ENCODE peak calls at places on chromosome 16, in eight cellular contexts. F is adrenal gland, M is heart right ventricle, X is IMR-90, B is OCI-LY7, G is endodermal cell, I is pancreas, P is fibroblast of lung. K is an unnamed sample. For H3K4me1 and H3K36me3, the result is how much of the 10 kb centered on the place peaks cover.

GRCh38 chr16:73057369-73058210 is 9.7 kb upstream of the ZFHX3 start:
- DNase-seq in G (peak), B (peak), P (no peak), M (no peak), I (no peak), F (peak), X (no peak), K (no peak)

GRCh38 chr16:67774457-67774853 is 31.9 kb downstream of the RANBP10 start:
- DNase-seq in M (no peak), I (no peak), G (no peak), P (no peak), F (no peak), X (no peak), B (no peak), K (no peak)

GRCh38 chr16:30637952-30638351 is 12.8 kb upstream of the PRR14 start:
- DNase-seq in P (peak), G (peak), B (peak), M (no peak), X (peak), I (no peak), F (no peak), K (no peak)

GRCh38 chr16:5042574-5043171 is 8.9 kb upstream of the NAGPA start:
- DNase-seq in X (peak), B (no peak), G (peak), M (no peak), I (no peak), P (no peak), F (no peak), K (no peak)

GRCh38 chr16:48024042-48024441 is 131.8 kb downstream of the ABCC12 start:
- DNase-seq in M (no peak), G (no peak), I (no peak), F (no peak), P (no peak), B (no peak), X (no peak), K (no peak)

GRCh38 chr16:735982-736453 is 4.8 kb downstream of the CIAO3 start:
- DNase-seq in G (no peak), M (no peak), P (no peak), B (no peak), X (no peak), F (no peak), I (no peak), K (no peak)

GRCh38 chr16:81616321-81617020 is 162.6 kb upstream of the PLCG2 start:
- DNase-seq in I (no peak), X (peak), P (peak), F (peak), B (peak), M (peak), G (peak), K (peak)

GRCh38 chr16:57998484-57998883 is 2.0 kb downstream of the ZNF319 start:
- DNase-seq in G (peak), F (no peak), B (no peak), P (peak), I (no peak), M (no peak), X (no peak), K (peak)

GRCh38 chr16:1443403-1443973 is 868 bp downstream of the CCDC154 start:
- DNase-seq in X (no peak), I (no peak), M (no peak), P (no peak), G (no peak), B (no peak), F (no peak), K (no peak)

DNA sequence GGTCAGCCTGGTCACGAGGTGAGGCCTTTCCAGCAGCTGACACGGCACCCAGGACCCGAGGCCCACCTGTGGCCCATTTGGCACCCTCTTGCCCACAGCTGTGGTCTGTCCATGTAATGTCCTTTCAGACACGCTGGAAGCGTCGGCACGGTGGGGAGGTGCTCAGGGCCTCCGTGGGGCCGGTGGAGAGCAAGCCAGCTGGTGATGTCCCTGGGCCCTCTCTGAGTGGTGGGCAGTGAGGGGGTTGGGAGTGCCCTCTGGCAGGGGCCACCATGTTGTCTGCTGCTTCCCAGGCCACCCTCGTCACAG is 97.3 kb upstream of the ZNF469 start:
- DNase-seq in M (no peak), P (no peak), F (no peak), I (no peak), X (no peak), B (no peak), G (no peak), K (no peak)
- H3K4me1 ChIP-seq in M (under half), P (under half), F (under half), I (under half), X (under half), B (under half), G (under half), K (under half)

GRCh38 chr16:66516172-66516807 is 33.6 kb downstream of the TK2 start:
- DNase-seq in I (no peak), M (no peak), P (no peak), B (peak), X (no peak), F (no peak), G (no peak), K (no peak)
- H3K4me3 ChIP-seq in I (no peak), M (no peak), P (no peak), B (peak), X (no peak), F (no peak), G (no peak), K (peak)

DNA sequence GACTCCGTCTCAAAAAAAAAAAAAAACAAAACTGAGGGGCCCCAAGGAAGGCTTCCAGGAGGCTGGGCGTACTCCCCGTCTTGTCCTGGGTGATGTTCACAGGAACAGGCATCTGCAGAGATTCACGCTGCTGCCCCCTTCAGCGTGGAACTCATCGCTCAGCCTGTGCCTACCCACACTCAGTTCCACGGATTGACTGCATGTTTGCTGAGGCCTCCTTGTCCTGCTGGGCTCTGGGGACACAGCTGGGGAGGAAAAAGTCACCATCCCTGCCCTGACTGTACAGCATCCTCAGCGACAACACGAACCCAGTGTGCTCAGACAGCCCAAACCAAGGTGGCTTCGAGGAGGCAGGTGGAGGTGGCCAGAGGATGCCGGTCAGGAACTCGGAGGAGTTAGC is 12.9 kb upstream of the OSGIN1 start:
- DNase-seq in F (no peak), X (no peak), P (no peak), B (no peak), M (no peak), I (no peak), G (no peak), K (no peak)
- H3K36me3 ChIP-seq in F (under half), X (under half), P (under half), B (under half), M (under half), I (under half), G (under half), K (under half)

GRCh38 chr16:21611178-21611545 is 11.8 kb downstream of the METTL9 start:
- DNase-seq in P (peak), M (no peak), G (no peak), X (peak), I (no peak), F (no peak), B (no peak), K (no peak)
- H3K4me1 ChIP-seq in P (under half), M (under half), G (under half), X (under half), I (under half), F (half or more), B (under half), K (under half)

GRCh38 chr16:3045758-3046505 is 429 bp upstream of the MMP25 start:
- DNase-seq in I (no peak), M (no peak), B (no peak), P (no peak), G (peak), X (no peak), F (no peak), K (no peak)
- H3K4me3 ChIP-seq in I (peak), M (peak), B (peak), P (peak), G (peak), X (peak), F (no peak), K (peak)

GRCh38 chr16:56457927-56458470 is 6.6 kb downstream of the OGFOD1 start:
- DNase-seq in X (no peak), F (no peak), B (no peak), M (no peak), I (no peak), P (no peak), G (no peak), K (no peak)
- H3K36me3 ChIP-seq in X (under half), F (under half), B (half or more), M (half or more), I (under half), P (under half), G (half or more), K (half or more)